ENCODE peak calls at places on chromosomes 16 and 17, in four cellular contexts. M is adrenal gland, E is HFF-Myc, V is AG04450. Q is an unnamed sample.

GRCh38 chr17:226108-226772 is 44.8 kb upstream of the DOC2B start:
- DNase-seq in E (no peak), V (no peak), M (no peak), Q (no peak)

GRCh38 chr16:14405611-14406537 is 224.2 kb downstream of the PARN start:
- DNase-seq in E (no peak), V (no peak), M (peak; percentile 31), Q (no peak)

GRCh38 chr16:87324411-87325275 is 7.5 kb upstream of the C16orf95 start:
- DNase-seq in E (no peak), M (no peak), V (no peak), Q (no peak)

GRCh38 chr17:14429084-14429483 is 128.2 kb downstream of the HS3ST3B1 start:
- DNase-seq in E (no peak), V (no peak), M (no peak), Q (no peak)

GRCh38 chr16:64870859-64871258 is 251.0 kb downstream of the CDH11 start:
- DNase-seq in E (no peak), M (no peak), V (no peak), Q (no peak)

GRCh38 chr17:34579979-34580684 is 750 bp downstream of the TMEM132E start:
- DNase-seq in M (peak; percentile 23), E (no peak), V (no peak), Q (no peak)

GRCh38 chr16:4370570-4371480 is 823 bp upstream of the VASN start:
- DNase-seq in E (no peak), V (peak; percentile 65), M (no peak), Q (no peak)

GRCh38 chr17:78966906-78967600 is 12.7 kb downstream of the LGALS3BP start:
- DNase-seq in E (no peak), V (no peak), M (no peak), Q (no peak)

GRCh38 chr17:68544111-68544510 is 31.9 kb downstream of the PRKAR1A start:
- DNase-seq in E (no peak), V (no peak), M (no peak), Q (no peak)

GRCh38 chr17:32976131-32976530 is 15.5 kb upstream of the SPACA3 start:
- DNase-seq in V (no peak), M (no peak), E (no peak), Q (no peak)

GRCh38 chr16:88712362-88712979 is 6.2 kb downstream of the CTU2 start:
- DNase-seq in V (no peak), E (no peak), M (no peak), Q (no peak)

GRCh38 chr16:47873434-47873833 is 282.4 kb downstream of the ABCC12 start:
- DNase-seq in V (no peak), M (no peak), E (no peak), Q (no peak)

GRCh38 chr17:50051082-50051576 is 4.8 kb upstream of the ITGA3 start:
- DNase-seq in E (peak; percentile 82), M (peak; percentile 72), V (no peak), Q (peak; percentile 86)

GRCh38 chr17:64707077-64707591 is 45.0 kb upstream of the SMURF2 start:
- DNase-seq in E (peak; percentile 99), M (peak; percentile 80), V (peak; percentile 99), Q (peak; percentile 99)

GRCh38 chr16:77759821-77760220 is 28.5 kb upstream of the VAT1L start:
- DNase-seq in E (no peak), M (no peak), V (no peak), Q (no peak)

GRCh38 chr16:87854053-87854906 is 15.0 kb downstream of the SLC7A5 start:
- DNase-seq in V (no peak), E (no peak), M (no peak), Q (no peak)

GRCh38 chr17:46195939-46196338 is 2.7 kb upstream of the KANSL1 start:
- DNase-seq in M (no peak), V (no peak), E (no peak), Q (no peak)

GRCh38 chr16:57141822-57142631 is 43.8 kb downstream of the PSME3IP1 start:
- DNase-seq in V (no peak), E (peak; percentile 40), M (no peak), Q (no peak)

GRCh38 chr17:78182504-78182903 is 4.3 kb downstream of the TK1 start:
- DNase-seq in E (no peak), V (no peak), M (no peak), Q (no peak)

GRCh38 chr16:71626018-71626857 is at the start of gene MARVELD3:
- DNase-seq in E (no peak), M (peak; percentile 35), V (no peak), Q (no peak)

GRCh38 chr17:57935833-57936807 is 19.1 kb downstream of the CUEDC1 start:
- DNase-seq in M (no peak), V (no peak), E (no peak), Q (no peak)

GRCh38 chr16:57146735-57147134 is 39.1 kb downstream of the PSME3IP1 start:
- DNase-seq in E (no peak), V (no peak), M (no peak), Q (no peak)

GRCh38 chr17:45696442-45696841 is 87.7 kb upstream of the CRHR1 start:
- DNase-seq in E (no peak), M (no peak), V (no peak), Q (no peak)

GRCh38 chr17:82366749-82367148 is 4.8 kb upstream of the UTS2R start:
- DNase-seq in M (no peak), E (no peak), V (no peak), Q (no peak)

GRCh38 chr17:64115043-64115698 is 14.8 kb downstream of the ERN1 start:
- DNase-seq in E (no peak), V (no peak), M (peak; percentile 24), Q (no peak)

GRCh38 chr17:19346351-19347255 is 15.9 kb downstream of the B9D1 start:
- DNase-seq in V (peak; percentile 48), E (peak; percentile 55), M (peak; percentile 54), Q (peak; percentile 54)

GRCh38 chr17:67011527-67012175 is 32.7 kb upstream of the CACNG1 start:
- DNase-seq in M (no peak), V (no peak), E (no peak), Q (no peak)

GRCh38 chr17:37842401-37842800 is 81.8 kb upstream of the TBC1D3K start:
- DNase-seq in M (no peak), E (no peak), V (no peak), Q (peak; percentile 71)

GRCh38 chr16:86834451-86835035 is 256.2 kb downstream of the FOXL1 start:
- DNase-seq in V (peak; percentile 71), M (no peak), E (peak; percentile 12), Q (peak; percentile 48)

GRCh38 chr16:85633888-85634287 is 20.8 kb downstream of the GSE1 start:
- DNase-seq in E (no peak), M (no peak), V (no peak), Q (no peak)

GRCh38 chr16:65524997-65525396 is 403.1 kb upstream of the CDH11 start:
- DNase-seq in E (no peak), M (no peak), V (peak; percentile 67), Q (peak; percentile 85)

GRCh38 chr16:84369938-84370627 is 1.7 kb downstream of the ATP2C2 start:
- DNase-seq in V (no peak), M (no peak), E (no peak), Q (no peak)

GRCh38 chr16:67966549-67967182 is 1.8 kb downstream of the SLC12A4 start:
- DNase-seq in E (peak; percentile 42), V (no peak), M (no peak), Q (no peak)

GRCh38 chr16:87203060-87203656 is 114.0 kb downstream of the C16orf95 start:
- DNase-seq in M (peak; percentile 29), E (peak; percentile 49), V (peak; percentile 42), Q (peak; percentile 29)

DNA sequence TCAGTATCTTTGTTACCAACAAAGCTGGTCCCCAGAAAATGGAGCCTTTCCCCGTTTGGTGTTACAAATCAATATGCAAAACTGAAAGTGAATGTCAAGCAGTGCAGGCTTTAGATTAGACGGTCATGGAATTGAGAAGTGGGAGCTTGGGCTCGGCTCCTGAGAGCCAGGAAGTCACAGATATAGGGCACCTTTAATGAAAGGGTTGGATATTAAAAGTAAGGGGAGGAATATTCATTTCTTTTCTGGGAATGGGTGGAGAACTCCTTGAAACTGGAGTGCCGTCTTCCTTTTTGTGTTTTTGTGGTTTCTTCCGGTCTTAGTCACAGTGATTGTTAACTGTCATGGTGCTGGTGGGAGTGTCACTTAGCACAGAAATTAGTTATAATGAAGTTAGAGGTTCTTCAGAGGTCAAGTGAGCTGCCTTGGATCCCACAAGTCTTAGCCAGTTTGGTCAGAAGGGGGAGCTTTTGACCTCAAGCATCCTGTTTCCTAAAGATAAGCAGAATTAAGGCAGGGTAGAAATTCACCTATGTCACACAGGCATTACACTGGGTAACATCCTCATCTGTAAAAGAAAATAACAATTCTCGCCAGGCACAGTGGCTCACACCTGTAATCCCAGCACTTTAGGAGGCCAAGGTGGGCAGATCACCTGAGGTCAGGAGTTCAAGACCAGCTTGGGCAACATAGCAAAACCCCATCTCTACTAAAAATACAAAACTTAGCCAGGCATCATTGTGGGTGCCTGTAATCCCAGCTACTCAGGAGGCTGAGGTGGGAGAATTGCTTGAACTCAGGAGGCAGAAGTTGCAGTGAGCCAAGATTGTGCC is 9.6 kb upstream of the EIF1 start:
- DNase-seq in V (no peak), E (peak; percentile 37), M (no peak), Q (peak; percentile 80)
- H3K4me3 ChIP-seq in V (no peak overlapping the region), E (peak overlapping the region; percentile 16), M (no peak overlapping the region), Q (peak overlapping the region; percentile 2)

GRCh38 chr16:718922-719321 is 2.0 kb upstream of the ANTKMT start:
- DNase-seq in V (no peak), E (no peak), M (no peak), Q (no peak)

GRCh38 chr16:719815-720506 is 985 bp upstream of the ANTKMT start:
- DNase-seq in M (no peak), E (no peak), V (no peak), Q (no peak)

GRCh38 chr16:721765-722481 is 977 bp downstream of the ANTKMT start:
- DNase-seq in V (no peak), M (no peak), E (no peak), Q (no peak)

GRCh38 chr16:720990-721764 is at the start of gene ANTKMT:
- DNase-seq in V (no peak), M (peak; percentile 88), E (no peak), Q (no peak)

DNA sequence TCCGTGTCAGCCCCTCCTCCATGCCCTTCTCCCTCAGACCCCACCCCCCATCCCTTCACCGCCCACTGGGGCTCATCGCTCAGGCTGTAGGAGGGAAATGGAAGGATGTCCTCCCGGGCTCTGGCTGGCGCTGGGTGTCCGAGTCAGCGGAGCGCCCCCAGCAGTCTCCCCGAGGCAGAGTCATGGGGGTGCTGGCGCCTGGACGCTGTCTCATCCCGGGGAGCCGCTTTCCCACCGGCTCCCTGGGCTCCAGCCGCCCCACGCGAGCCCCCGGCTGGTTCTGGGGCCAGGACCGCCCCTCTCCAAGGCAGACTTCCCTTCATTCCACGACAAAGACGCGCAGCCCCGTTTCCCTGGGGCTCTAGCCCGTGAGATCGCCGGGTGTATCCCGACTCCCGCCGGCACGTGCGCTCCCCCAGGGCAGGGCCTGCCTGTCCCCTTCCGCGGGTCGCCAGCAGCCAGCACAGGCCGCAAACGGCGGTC is 398 bp upstream of the ANTKMT start:
- DNase-seq in V (no peak), M (no peak), E (no peak), Q (no peak)
- TF ChIP-seq CTCF in V (peak; percentile 19), M (no peak), E (peak; percentile 23), Q (no peak)

GRCh38 chr16:25012525-25012991 is 2.6 kb downstream of the ARHGAP17 start:
- DNase-seq in E (peak; percentile 80), M (no peak), V (no peak), Q (no peak)
- H3K4me3 ChIP-seq in E (peak overlapping the region; percentile 83), M (no peak overlapping the region), V (peak overlapping the region; percentile 89), Q (no peak overlapping the region)

DNA sequence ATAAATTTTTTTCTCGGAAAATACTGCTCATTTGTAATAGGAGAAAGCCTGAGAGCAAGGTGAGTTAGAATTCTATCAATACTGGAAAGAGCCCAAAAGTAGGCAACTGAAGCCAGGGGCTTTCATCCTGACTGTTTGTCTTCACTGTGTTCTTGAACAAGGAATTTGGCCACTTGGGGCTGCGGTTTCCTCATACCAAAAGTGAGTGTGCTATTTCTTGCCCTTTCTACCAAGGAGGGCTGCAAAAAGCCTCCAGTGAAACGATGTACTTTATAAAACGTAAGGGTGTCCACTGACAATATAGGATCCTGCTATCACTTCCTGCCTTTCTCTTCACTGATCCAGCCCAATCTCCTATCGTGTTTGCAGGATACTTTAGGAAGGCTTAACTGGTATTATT is 219.5 kb upstream of the NOG start:
- DNase-seq in V (no peak), E (no peak), M (no peak), Q (no peak)
- TF ChIP-seq CTCF in V (no peak), E (no peak), M (no peak), Q (no peak)